ENCODE peak calls at places on chromosomes 16 and 17, in five cellular contexts. W, B, T, X and U are unnamed samples. For H3K4me1, the result is how much of the 10 kb centered on the place peaks cover.

GRCh38 chr16:50721549-50722409 is 20.1 kb upstream of the CYLD start:
- DNase-seq in W (no peak), T (peak), B (no peak), X (no peak), U (no peak)

GRCh38 chr17:39174907-39175694 is 9.1 kb upstream of the ARL5C start:
- DNase-seq in T (peak), B (no peak), W (peak), X (no peak), U (peak)

GRCh38 chr16:54201200-54201599 is 85.4 kb downstream of the IRX3 start:
- DNase-seq in X (no peak), B (no peak), T (no peak), W (no peak), U (peak)

GRCh38 chr17:27807567-27808470 is 7.5 kb upstream of the NOS2 start:
- DNase-seq in B (no peak), T (peak), X (no peak), W (no peak), U (no peak)

GRCh38 chr17:57785032-57785431 is 39.9 kb upstream of the CCDC182 start:
- DNase-seq in T (no peak), B (no peak), W (no peak), X (no peak), U (no peak)

GRCh38 chr17:28335959-28336871 is 654 bp downstream of the TNFAIP1 start:
- DNase-seq in X (no peak), W (peak), T (peak), B (no peak), U (peak)

GRCh38 chr16:8099586-8099985 is 490.7 kb downstream of the TMEM114 start:
- DNase-seq in W (no peak), X (no peak), T (no peak), B (no peak), U (no peak)

GRCh38 chr16:32116080-32116479 is 137.0 kb upstream of the TP53TG3D start:
- DNase-seq in T (peak), W (no peak), B (no peak), X (no peak), U (no peak)

GRCh38 chr17:32533296-32533695 is 46.5 kb downstream of the CDK5R1 start:
- DNase-seq in W (no peak), B (no peak), T (no peak), X (no peak), U (no peak)

GRCh38 chr16:2761886-2762583 is 9.6 kb downstream of the SRRM2 start:
- DNase-seq in W (no peak), B (no peak), X (no peak), T (no peak), U (no peak)

GRCh38 chr16:89815639-89816348 is 653 bp downstream of the FANCA start:
- DNase-seq in X (no peak), B (no peak), W (no peak), T (no peak), U (peak)

GRCh38 chr16:87664792-87665191 is 62.5 kb downstream of the JPH3 start:
- DNase-seq in B (no peak), T (no peak), X (no peak), W (no peak), U (no peak)

GRCh38 chr16:68470461-68471150 is 22.3 kb upstream of the SMPD3 start:
- DNase-seq in B (no peak), W (peak), X (no peak), T (no peak), U (no peak)

GRCh38 chr17:39863918-39864746 is at the start of gene IKZF3:
- DNase-seq in T (peak), X (no peak), B (no peak), W (peak), U (no peak)

DNA sequence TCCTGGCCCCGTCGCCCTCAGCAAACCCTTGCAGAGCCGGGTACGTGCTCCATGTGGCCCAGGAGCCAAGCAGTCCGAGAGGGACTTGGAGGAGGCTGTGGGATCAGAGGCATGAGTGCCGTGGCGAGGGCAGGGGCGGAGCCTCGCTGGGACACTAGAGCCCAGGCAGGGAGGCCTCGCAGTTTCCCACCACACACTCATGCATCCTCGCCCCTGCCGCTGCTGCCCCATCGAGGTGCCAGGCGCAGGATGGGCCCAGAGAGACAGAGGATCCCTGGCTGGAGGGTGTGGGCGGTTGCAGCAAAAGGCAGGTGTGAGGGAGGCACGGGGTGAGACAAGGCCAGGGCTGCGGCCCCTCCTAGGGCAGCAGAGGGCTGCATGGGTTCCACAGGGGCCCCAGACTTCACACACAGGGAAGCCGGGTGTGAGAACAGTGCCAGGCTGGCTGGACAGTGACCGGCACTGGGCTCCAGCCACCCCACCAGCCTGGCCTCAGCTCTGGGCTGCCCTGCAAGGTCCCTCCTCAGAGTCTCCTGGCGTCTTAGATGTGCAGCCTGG is 7.7 kb downstream of the BCAR1 start:
- DNase-seq in X (no peak), T (no peak), W (no peak), B (no peak), U (no peak)
- H3K4me1 ChIP-seq in X (half or more), T (half or more), W (under half), B (half or more), U (under half)

DNA sequence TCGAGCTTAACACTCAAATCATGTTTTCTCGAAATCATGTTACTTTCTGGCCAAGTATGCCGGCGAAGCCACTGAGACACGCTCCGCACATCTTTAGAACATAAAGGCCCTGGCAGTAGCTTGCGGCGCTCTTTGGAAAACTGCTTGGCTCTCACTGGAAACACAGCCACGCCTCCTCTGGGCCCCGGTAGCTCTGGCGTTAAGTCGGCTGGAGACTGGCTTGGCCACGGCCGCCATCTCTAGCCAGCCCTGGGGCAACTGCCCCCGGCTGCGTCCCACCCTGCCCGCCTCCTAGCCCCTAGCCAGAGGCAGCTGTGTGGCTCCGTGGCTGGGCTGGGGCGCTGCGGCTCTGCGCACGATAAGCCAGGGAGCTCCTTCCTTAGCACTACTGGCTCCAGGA is 9.2 kb upstream of the BAIAP2 start:
- DNase-seq in W (no peak), B (no peak), T (no peak), X (no peak), U (no peak)
- H3K4me1 ChIP-seq in W (under half), B (under half), T (under half), X (under half), U (under half)

GRCh38 chr16:10971560-10971961 is 27.2 kb downstream of the CLEC16A start:
- DNase-seq in W (no peak), X (no peak), B (no peak), T (peak), U (peak)
- H3K4me1 ChIP-seq in W (under half), X (under half), B (under half), T (under half), U (under half)

GRCh38 chr17:41944943-41945342 is 14.5 kb downstream of the ODAD4 start:
- DNase-seq in B (no peak), W (no peak), X (no peak), T (no peak), U (no peak)

GRCh38 chr17:41939044-41939695 is 8.8 kb downstream of the ODAD4 start:
- DNase-seq in T (no peak), X (no peak), W (no peak), B (no peak), U (no peak)

GRCh38 chr17:41941158-41941557 is 10.7 kb downstream of the ODAD4 start:
- DNase-seq in W (no peak), X (no peak), B (no peak), T (no peak), U (no peak)

GRCh38 chr17:41942626-41943025 is 12.2 kb downstream of the ODAD4 start:
- DNase-seq in X (no peak), W (no peak), T (no peak), B (no peak), U (no peak)

GRCh38 chr17:41943492-41943891 is 13.1 kb downstream of the ODAD4 start:
- DNase-seq in B (no peak), T (no peak), X (no peak), W (no peak), U (no peak)
- H3K4me1 ChIP-seq in B (under half), T (under half), X (under half), W (under half), U (under half)

DNA sequence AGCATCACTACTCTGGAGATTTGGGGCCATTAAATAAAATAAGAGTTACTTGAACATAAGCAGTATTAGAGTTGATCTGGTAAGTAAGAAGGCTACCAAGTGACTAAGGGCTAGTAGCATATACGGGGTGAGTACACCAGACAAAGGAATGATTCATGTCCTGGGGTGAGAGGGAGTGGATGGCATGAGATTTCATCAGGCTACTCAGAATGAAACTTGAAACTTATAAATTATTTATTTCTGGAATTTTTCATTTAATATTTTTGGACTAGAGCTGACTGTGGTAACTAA is 2.3 kb downstream of the SLFN5 start:
- DNase-seq in X (no peak), T (no peak), W (no peak), B (no peak), U (peak)
- H3K4me1 ChIP-seq in X (under half), T (under half), W (under half), B (under half), U (under half)

DNA sequence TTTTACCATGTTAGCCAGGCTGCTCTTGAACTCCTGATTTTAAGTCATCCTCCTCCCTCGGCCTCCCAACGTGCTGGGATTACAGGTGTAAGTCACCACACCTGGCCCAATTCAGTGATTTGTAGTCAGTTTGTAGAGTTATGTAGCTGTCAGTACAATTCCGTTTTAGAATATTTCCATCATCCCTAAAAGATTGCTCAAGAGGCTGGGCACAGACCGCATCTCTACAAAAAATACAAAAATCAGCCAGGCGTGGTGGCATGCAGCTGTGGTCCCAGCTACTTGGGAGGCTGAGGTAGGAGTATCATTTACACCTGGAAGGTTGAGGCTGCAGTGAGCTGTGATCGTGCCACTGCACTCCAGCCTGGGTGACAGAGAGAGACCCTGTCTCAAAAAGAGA is 20.6 kb downstream of the RGS11 start:
- DNase-seq in W (no peak), X (no peak), T (no peak), B (no peak), U (no peak)
- H3K4me1 ChIP-seq in W (under half), X (under half), T (under half), B (under half), U (under half)